ENCODE peak calls at places on chromosomes 7 and 10, in six cellular contexts. H is stomach; A is AG10803; Q is CD4-positive, alpha-beta T cell; P is WTC11; S is foreskin keratinocyte. Y is an unnamed sample.

GRCh38 chr7:44147026-44147881 is 6.1 kb upstream of the MYL7 start:
- DNase-seq in H (no peak), A (no peak), Q (peak), P (peak), S (no peak), Y (no peak)

GRCh38 chr10:34438741-34439140 is 376.4 kb downstream of the PARD3 start:
- DNase-seq in H (no peak), A (no peak), Q (no peak), P (no peak), S (no peak), Y (no peak)

GRCh38 chr10:759898-760477 is 70.5 kb upstream of the DIP2C start:
- DNase-seq in H (no peak), A (no peak), Q (no peak), P (no peak), S (no peak), Y (no peak)

GRCh38 chr10:44689368-44689767 is 221.8 kb upstream of the TMEM72 start:
- DNase-seq in H (no peak), A (peak), Q (no peak), P (peak), S (no peak), Y (peak)

GRCh38 chr7:145497911-145498525 is 618.6 kb upstream of the CNTNAP2 start:
- DNase-seq in H (no peak), A (no peak), Q (no peak), P (no peak), S (no peak), Y (no peak)

GRCh38 chr10:113060221-113061053 is 110.4 kb downstream of the TCF7L2 start:
- DNase-seq in H (no peak), A (no peak), Q (no peak), P (no peak), S (no peak), Y (no peak)

GRCh38 chr10:116769791-116770190 is 27.4 kb upstream of the HSPA12A start:
- DNase-seq in H (no peak), A (peak), Q (no peak), P (no peak), S (no peak), Y (peak)

GRCh38 chr7:149714910-149715471 is 58.4 kb downstream of the ZNF467 start:
- DNase-seq in H (peak), A (peak), Q (no peak), P (no peak), S (peak), Y (no peak)

GRCh38 chr10:24360286-24361127 is 151.6 kb downstream of the KIAA1217 start:
- DNase-seq in H (peak), A (peak), Q (no peak), P (peak), S (peak), Y (peak)

GRCh38 chr7:26052721-26053120 is 99.3 kb upstream of the NFE2L3 start:
- DNase-seq in H (no peak), A (no peak), Q (no peak), P (no peak), S (peak), Y (peak)

GRCh38 chr10:110414563-110415309 is 83.0 kb upstream of the DUSP5 start:
- DNase-seq in H (peak), A (peak), Q (peak), P (no peak), S (peak), Y (peak)

GRCh38 chr10:104066945-104067344 is 18.7 kb downstream of the COL17A1 start:
- DNase-seq in H (no peak), A (no peak), Q (no peak), P (no peak), S (no peak), Y (no peak)

GRCh38 chr7:48458701-48459509 is 287.6 kb downstream of the ABCA13 start:
- DNase-seq in H (no peak), A (no peak), Q (no peak), P (no peak), S (peak), Y (no peak)

GRCh38 chr7:139734395-139734794 is 43.4 kb downstream of the HIPK2 start:
- DNase-seq in H (no peak), A (peak), Q (no peak), P (no peak), S (peak), Y (peak)

GRCh38 chr7:34603711-34604444 is 54.1 kb upstream of the NPSR1 start:
- DNase-seq in H (no peak), A (no peak), Q (no peak), P (no peak), S (no peak), Y (no peak)

GRCh38 chr10:61761825-61762217 is 99.1 kb downstream of the CABCOCO1 start:
- DNase-seq in H (no peak), A (no peak), Q (no peak), P (no peak), S (no peak), Y (no peak)

GRCh38 chr7:80900583-80901576 is 18.0 kb downstream of the SEMA3C start:
- DNase-seq in H (no peak), A (peak), Q (no peak), P (no peak), S (peak), Y (peak)

GRCh38 chr7:44103941-44104879 is at the start of gene AEBP1:
- DNase-seq in H (no peak), A (peak), Q (no peak), P (peak), S (no peak), Y (peak)

GRCh38 chr7:112163021-112163310 is 43.2 kb downstream of the DOCK4 start:
- DNase-seq in H (no peak), A (no peak), Q (no peak), P (no peak), S (no peak), Y (no peak)

GRCh38 chr7:100632951-100633717 is 8.2 kb downstream of the TFR2 start:
- DNase-seq in H (peak), A (peak), Q (peak), P (peak), S (peak), Y (peak)

GRCh38 chr7:120874016-120874415 is 16.1 kb upstream of the TSPAN12 start:
- DNase-seq in H (no peak), A (no peak), Q (no peak), P (no peak), S (no peak), Y (no peak)

GRCh38 chr10:133375357-133376115 is 2.4 kb upstream of the ECHS1 start:
- DNase-seq in H (no peak), A (no peak), Q (no peak), P (no peak), S (no peak), Y (no peak)

GRCh38 chr7:130943336-130943901 is 209.4 kb upstream of the KLF14 start:
- DNase-seq in H (no peak), A (peak), Q (no peak), P (no peak), S (peak), Y (peak)

GRCh38 chr10:560314-560992 is 129.0 kb downstream of the DIP2C start:
- DNase-seq in H (peak), A (no peak), Q (no peak), P (no peak), S (no peak), Y (no peak)

GRCh38 chr7:4361774-4362173 is 320.3 kb upstream of the FOXK1 start:
- DNase-seq in H (no peak), A (no peak), Q (no peak), P (no peak), S (no peak), Y (no peak)

DNA sequence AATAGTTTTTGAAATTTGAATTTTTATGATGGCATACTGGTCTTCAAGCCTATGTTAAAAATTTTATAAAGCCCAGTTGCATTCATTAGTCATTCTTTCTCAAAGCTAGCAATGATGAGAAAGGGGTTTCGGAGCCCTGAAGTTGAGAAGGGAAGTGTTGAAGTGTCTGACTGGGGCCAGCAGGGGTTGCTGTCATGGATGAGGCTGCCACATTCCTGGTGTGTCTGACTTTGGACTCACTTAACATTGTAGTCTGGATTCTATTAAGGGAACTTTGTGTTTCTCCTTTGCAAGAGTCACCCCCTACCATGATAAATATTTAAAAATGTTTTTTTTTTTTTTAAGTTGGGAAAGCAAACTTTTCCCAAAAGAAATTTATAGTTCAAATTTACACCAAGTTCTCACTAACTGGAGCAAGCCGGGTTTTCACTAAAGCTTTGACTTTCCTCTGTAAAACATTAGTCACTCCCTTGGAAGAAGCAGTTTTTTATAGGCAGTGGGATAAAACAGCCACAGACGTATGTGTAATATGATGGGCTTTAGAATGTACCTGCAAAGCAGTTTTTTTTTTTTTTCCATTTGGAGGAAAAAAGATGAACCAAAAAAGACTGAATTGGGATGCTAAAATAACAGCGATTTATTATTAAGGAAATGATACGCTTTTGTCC is 243.6 kb downstream of the TWIST1 start:
- DNase-seq in H (no peak), A (peak), Q (no peak), P (peak), S (no peak), Y (peak)
- TF ChIP-seq CTCF in H (no peak), A (peak), Q (no peak), P (peak), S (peak), Y (peak)

GRCh38 chr10:22105270-22105669 is 101.7 kb upstream of the DNAJC1 start:
- DNase-seq in H (no peak), A (no peak), Q (no peak), P (no peak), S (no peak), Y (no peak)

DNA sequence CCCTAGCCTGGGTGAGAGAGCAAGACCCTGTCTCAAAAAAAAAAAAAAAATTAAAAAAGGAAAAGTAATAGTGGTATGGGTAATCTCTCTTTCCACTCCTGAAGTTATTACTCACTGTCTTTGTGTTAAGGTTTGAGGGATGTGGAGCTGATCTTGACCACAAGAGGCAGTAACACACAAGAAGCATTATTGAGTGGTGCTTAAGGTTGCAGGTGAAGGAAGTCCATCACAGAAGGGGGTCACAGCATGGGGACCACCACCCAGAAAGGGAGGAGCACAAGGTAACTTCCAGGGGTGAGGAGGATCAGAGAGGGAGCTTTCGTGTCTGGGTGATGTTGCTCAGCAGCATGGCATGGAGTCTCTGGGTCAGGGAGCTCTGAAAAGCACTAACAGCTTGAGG is 100.2 kb upstream of the DNAJC1 start:
- DNase-seq in H (no peak), A (no peak), Q (no peak), P (no peak), S (no peak), Y (no peak)
- TF ChIP-seq CTCF in H (no peak), A (peak), Q (peak), P (peak), S (peak), Y (peak)

DNA sequence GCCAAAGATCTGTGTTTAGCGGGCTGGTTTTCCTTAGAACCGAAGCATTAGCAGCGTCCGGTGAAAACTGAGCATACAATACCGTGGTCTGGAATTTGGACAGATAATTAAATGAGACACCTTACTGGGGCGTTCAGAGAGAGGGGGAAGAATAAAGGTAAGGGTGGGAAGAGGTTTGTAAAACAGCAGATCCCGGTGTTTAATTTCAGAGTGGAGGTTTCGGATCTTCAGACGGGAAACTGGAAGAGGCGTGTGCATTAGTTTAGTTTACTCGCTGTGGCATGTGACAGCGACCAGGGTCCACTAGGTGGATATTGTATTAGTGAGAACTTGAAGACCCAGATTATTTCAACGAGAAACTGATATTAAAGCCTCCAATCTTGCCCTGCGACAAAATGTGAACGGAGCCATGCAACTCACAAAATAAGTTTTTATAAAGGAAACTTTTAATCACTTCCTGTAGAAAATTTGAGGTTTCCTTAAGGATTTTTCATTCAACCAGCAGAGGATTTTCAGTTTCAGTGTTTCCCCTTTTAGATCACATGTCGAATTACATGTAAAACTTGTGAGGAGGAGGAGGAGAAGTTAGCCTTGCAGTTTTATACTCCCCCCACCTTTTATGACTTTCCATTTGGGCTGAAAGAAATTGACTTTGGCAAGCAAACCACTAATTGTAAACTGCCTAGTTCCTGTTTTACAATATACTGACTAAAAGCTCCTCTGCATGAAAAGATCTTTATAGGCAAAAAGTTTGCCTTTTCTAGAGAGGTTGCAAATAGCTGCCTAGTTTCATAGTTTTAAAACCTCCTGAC is 2.8 kb downstream of the BAMBI start:
- DNase-seq in H (no peak), A (no peak), Q (no peak), P (no peak), S (no peak), Y (no peak)
- TF ChIP-seq CTCF in H (no peak), A (no peak), Q (no peak), P (no peak), S (no peak), Y (peak)

DNA sequence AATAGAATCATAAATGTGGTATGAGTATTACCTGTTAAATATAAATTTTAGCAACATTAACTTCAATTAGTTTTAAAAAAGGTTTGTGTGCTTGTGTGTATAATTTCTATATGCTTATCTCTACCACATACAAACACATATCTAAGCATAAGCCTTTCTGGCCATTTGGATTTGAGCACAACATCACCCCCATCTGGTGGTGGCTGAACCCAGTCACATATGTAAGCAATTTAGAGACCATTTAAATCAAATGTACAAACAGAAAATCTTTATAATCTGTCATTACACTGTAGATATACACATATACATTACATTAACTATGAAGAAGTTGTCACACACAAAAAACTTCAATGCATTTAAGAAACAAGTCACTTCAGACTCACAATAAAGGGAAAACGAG is 31.7 kb downstream of the GPR22 start:
- DNase-seq in H (no peak), A (peak), Q (no peak), P (peak), S (peak), Y (peak)
- TF ChIP-seq CTCF in H (no peak), A (peak), Q (no peak), P (no peak), S (peak), Y (peak)